ENCODE peak calls at places on chromosomes 11 and 22, in five cellular contexts. G is K562, C is HCT116, V is endothelial cell of umbilical vein, Q is GM12878. F is an unnamed sample.

GRCh38 chr11:44859528-44859925 is 91.2 kb downstream of the TP53I11 start:
- DNase-seq in Q (no peak), G (no peak), C (no peak), V (no peak), F (no peak)

GRCh38 chr11:126874831-126875230 is 125.7 kb downstream of the KIRREL3 start:
- DNase-seq in C (no peak), G (peak), V (no peak), Q (no peak), F (no peak)

GRCh38 chr11:58525037-58525614 is 17.2 kb upstream of the OR5B21 start:
- DNase-seq in G (no peak), C (no peak), V (no peak), Q (peak), F (no peak)

GRCh38 chr22:25208328-25208727 is 8.7 kb downstream of the CRYBB3 start:
- DNase-seq in G (no peak), V (no peak), C (no peak), Q (no peak), F (no peak)

GRCh38 chr11:92380882-92381281 is 156.3 kb downstream of the FAT3 start:
- DNase-seq in C (no peak), G (no peak), Q (no peak), V (peak), F (no peak)

GRCh38 chr11:20201231-20201630 is 41.0 kb upstream of the DBX1 start:
- DNase-seq in G (no peak), Q (no peak), V (no peak), C (no peak), F (no peak)

GRCh38 chr11:910044-910588 is 494 bp downstream of the CHID1 start:
- DNase-seq in G (no peak), C (no peak), V (no peak), Q (no peak), F (no peak)

GRCh38 chr22:41565403-41566054 is 4.7 kb downstream of the CSDC2 start:
- DNase-seq in V (peak), G (peak), C (peak), Q (no peak), F (peak)

GRCh38 chr11:130636672-130637463 is 188.4 kb downstream of the ADAMTS15 start:
- DNase-seq in C (peak), G (no peak), V (peak), Q (no peak), F (no peak)

GRCh38 chr11:120985718-120986569 is 38.0 kb upstream of the TBCEL start:
- DNase-seq in V (peak), G (peak), Q (no peak), C (no peak), F (peak)
- TF ChIP-seq POLR2AphosphoS5 in V (no peak), G (no peak), Q (no peak), C (no peak), F (no peak)

DNA sequence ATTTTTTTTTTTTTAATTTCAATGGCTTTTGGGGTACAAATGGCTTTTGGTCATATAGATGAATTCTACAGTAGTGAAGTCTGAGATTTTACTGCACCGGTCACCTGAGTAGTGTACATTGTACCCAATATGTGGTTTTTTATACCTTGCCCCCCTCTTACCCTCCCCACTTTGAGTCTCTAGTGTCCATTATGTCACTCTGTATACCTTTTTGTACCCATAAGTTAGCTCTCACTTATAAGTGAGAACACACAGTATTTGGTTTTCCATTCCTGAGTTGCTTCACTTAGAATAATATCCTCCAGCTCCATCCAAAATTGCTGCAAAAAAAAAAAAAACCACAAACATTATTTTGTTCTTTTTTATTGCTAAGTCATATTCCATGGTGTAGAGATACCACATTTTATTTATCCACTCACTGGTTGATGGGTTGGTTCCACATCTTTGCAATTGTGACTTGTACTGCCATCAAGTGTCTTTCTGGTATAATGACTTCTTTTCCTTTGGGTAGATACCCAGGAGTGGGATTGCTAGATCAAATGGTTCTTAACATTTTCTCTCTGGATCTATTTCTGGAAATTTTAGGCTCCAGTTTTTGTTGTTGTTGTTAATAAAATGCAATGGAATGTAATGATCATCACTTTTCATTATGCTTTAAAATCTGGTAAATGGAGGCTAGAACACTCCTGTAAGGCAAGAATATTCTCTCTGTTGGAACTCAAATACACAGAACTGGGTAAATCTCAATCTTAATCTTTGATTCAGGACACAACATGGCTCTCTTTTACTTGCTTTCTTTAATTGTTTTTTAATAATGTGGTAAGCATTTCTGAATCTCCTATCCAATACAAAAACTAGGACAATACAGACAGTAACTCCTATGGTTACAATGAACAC is 10.3 kb downstream of the NEAT1 start:
- DNase-seq in V (peak), Q (no peak), C (no peak), G (no peak), F (peak)
- H3K27ac ChIP-seq in V (no peak), Q (no peak), C (no peak), G (no peak), F (peak)

GRCh38 chr11:6402061-6402470 is 11.8 kb downstream of the SMPD1 start:
- DNase-seq in V (no peak), Q (no peak), C (no peak), G (no peak), F (no peak)
- TF ChIP-seq POLR2AphosphoS5 in V (no peak), Q (no peak), C (no peak), G (no peak), F (no peak)

GRCh38 chr11:2305862-2306823 is 4.3 kb downstream of the TSPAN32 start:
- DNase-seq in G (no peak), C (no peak), Q (no peak), V (peak), F (peak)
- H3K27ac ChIP-seq in G (no peak), C (no peak), Q (no peak), V (peak), F (peak)

DNA sequence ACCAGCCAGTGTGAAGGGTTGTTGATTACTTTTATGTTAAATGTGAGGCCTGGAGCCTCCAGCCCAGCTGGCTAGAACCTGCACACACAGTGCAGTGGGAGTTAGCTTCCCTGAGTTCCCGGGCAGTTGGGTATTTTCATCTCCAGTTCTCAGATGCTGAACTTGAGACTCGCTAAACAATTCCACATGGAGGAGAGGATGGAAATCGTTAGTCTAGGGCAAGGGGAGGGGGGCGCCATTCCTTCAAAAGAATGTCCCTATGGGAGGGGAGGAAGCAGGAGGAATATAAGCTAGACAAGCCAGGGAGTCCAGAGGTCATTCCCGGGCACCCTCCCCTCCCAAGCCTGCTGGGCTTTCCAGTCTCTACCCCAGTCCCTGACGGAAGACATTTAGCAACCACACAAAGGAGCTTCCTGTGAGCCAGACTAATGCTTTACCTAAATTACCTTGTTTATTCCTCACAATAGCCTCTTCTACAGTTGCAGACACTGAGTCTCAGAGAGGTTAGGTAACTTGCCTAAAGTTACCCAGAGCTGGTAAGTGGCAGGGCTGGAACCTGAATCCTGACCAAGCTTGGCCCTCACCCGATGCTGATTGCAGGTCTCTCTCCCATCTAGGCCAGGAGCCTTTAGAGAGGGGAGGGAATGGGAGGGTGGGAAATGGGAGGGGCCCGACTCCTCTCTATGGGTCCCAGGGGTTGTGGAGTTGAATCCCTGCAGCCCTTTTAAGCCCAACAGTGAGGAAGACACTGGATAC is 1.9 kb upstream of the TSKU start:
- DNase-seq in Q (no peak), C (no peak), V (no peak), G (no peak), F (peak)
- TF ChIP-seq POLR2AphosphoS5 in Q (no peak), C (no peak), V (no peak), G (no peak), F (no peak)

GRCh38 chr11:96280444-96280843 is 62.6 kb downstream of the MAML2 start:
- DNase-seq in G (no peak), V (no peak), Q (no peak), C (no peak), F (no peak)
- H3K27ac ChIP-seq in G (no peak), V (no peak), Q (no peak), C (no peak), F (peak)

GRCh38 chr11:123801765-123802164 is 4.4 kb downstream of the OR6M1 start:
- DNase-seq in V (no peak), Q (no peak), C (no peak), G (no peak), F (no peak)

GRCh38 chr11:123799438-123799837 is 6.7 kb downstream of the OR6M1 start:
- DNase-seq in G (no peak), Q (no peak), V (no peak), C (no peak), F (no peak)

GRCh38 chr11:123798079-123798478 is 8.1 kb downstream of the OR6M1 start:
- DNase-seq in G (no peak), V (no peak), C (no peak), Q (no peak), F (no peak)

GRCh38 chr11:123798513-123799252 is 7.5 kb downstream of the OR6M1 start:
- DNase-seq in G (no peak), Q (no peak), V (no peak), C (no peak), F (no peak)

GRCh38 chr11:123800041-123800440 is 6.1 kb downstream of the OR6M1 start:
- DNase-seq in Q (no peak), V (no peak), C (no peak), G (no peak), F (no peak)
- TF ChIP-seq POLR2AphosphoS5 in Q (no peak), V (no peak), C (no peak), G (no peak), F (no peak)

DNA sequence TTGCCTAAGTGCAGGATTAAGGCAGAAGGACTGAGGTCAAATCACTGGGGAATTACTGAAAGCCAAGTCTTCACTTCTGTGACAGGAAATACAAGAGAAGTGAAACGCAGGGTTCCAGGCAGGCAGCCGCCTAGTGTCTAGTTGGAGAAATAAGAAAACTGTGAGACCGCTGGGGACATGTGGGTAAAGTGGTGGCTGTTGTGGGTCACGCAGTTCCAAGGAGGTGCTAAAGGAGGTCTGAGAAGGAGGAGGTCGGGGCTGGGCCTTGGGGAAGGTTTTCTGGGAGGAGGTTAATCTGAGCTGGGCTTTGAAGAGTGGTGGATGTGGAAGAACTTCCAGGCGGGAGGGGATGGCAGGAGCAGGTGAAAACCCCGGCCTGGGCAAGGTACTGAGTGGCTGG is 11.2 kb downstream of the MCM5 start:
- DNase-seq in Q (peak), G (no peak), C (no peak), V (no peak), F (peak)
- H3K27ac ChIP-seq in Q (peak), G (no peak), C (no peak), V (no peak), F (no peak)

GRCh38 chr22:39264344-39265116 is 19.7 kb upstream of the PDGFB start:
- DNase-seq in C (no peak), Q (no peak), V (no peak), G (no peak), F (peak)
- TF ChIP-seq POLR2AphosphoS5 in C (no peak), Q (no peak), V (no peak), G (no peak), F (no peak)

DNA sequence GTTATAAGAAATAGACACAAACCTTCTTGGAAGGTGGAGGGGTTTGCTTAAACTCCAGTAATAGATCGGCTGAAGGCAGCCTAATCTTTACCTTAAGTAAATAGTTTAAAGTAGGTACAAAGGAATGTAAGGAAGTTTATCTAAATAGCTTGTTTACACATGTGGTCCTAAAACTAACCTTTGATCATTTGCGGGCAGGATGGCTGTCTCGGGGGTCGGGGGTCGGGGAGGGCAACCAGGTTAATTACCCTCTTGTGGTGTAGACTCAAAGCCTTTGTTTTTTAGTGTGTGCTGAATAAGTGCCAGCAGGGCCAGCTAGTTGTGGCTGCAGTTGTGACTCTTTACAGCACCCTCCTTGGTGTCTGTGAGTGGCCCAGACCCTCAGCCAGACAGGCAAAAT is 256.9 kb upstream of the SESN3 start:
- DNase-seq in G (no peak), C (no peak), Q (no peak), V (no peak), F (no peak)
- H3K27ac ChIP-seq in G (no peak), C (no peak), Q (no peak), V (no peak), F (no peak)